ENCODE peak calls at places on chromosomes 3 and 15, in five cellular contexts. Y, Z, H, E and A are unnamed samples.

GRCh38 chr3:115977866-115978265 is 354.6 kb downstream of the GAP43 start:
- DNase-seq in Y (no peak), Z (no peak), H (no peak), E (no peak), A (no peak)

GRCh38 chr3:8665407-8665896 is 20.9 kb upstream of the SSUH2 start:
- DNase-seq in Y (no peak), Z (no peak), H (no peak), E (no peak), A (no peak)

GRCh38 chr15:74626336-74626735 is 10.7 kb downstream of the CLK3 start:
- DNase-seq in Y (no peak), Z (no peak), H (no peak), E (no peak), A (no peak)

GRCh38 chr3:184368804-184369183 is 7.3 kb downstream of the POLR2H start:
- DNase-seq in Y (peak), Z (no peak), H (no peak), E (no peak), A (no peak)

GRCh38 chr3:197371521-197372075 is 73.2 kb upstream of the DLG1 start:
- DNase-seq in Y (no peak), Z (peak), H (no peak), E (no peak), A (no peak)

GRCh38 chr3:55177749-55178148 is 249.9 kb upstream of the LRTM1 start:
- DNase-seq in Y (no peak), Z (no peak), H (no peak), E (no peak), A (no peak)

GRCh38 chr3:186493507-186493906 is 50.7 kb downstream of the CRYGS start:
- DNase-seq in Y (peak), Z (no peak), H (no peak), E (no peak), A (no peak)

GRCh38 chr15:88882745-88883144 is 12.6 kb downstream of the HAPLN3 start:
- DNase-seq in Y (peak), Z (no peak), H (no peak), E (no peak), A (no peak)

GRCh38 chr15:59792359-59792758 is 103.2 kb upstream of the BNIP2 start:
- DNase-seq in Y (no peak), Z (no peak), H (no peak), E (no peak), A (no peak)

GRCh38 chr15:63677778-63678177 is 80.6 kb downstream of the FBXL22 start:
- DNase-seq in Y (no peak), Z (no peak), H (no peak), E (no peak), A (peak)

GRCh38 chr3:34256791-34257190 is 458.4 kb downstream of the PDCD6IP start:
- DNase-seq in Y (no peak), Z (no peak), H (no peak), E (no peak), A (no peak)

DNA sequence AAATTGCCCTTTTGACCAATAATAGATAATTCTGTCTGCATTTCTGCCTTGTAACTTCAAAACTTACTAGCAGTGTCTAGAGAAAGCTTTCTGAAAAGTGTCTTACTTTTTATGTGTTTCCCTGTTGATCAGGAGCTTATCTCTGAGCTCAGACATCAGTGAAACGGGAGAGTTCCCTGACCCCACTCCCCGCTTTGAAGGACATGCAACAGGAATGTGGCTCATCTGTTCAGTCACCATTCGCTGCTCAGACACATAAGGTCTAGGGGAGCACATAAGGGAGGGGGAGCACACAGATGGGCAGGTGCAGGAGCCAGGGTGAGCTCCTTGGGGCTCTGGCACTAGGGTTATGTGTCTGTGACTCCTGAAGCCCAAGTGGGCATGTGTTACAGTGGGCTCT is 205.0 kb downstream of the FEZF2 start:
- DNase-seq in Y (no peak), Z (no peak), H (no peak), E (no peak), A (no peak)
- TF ChIP-seq CTCF in Y (no peak), Z (no peak), H (no peak), E (no peak), A (no peak)

DNA sequence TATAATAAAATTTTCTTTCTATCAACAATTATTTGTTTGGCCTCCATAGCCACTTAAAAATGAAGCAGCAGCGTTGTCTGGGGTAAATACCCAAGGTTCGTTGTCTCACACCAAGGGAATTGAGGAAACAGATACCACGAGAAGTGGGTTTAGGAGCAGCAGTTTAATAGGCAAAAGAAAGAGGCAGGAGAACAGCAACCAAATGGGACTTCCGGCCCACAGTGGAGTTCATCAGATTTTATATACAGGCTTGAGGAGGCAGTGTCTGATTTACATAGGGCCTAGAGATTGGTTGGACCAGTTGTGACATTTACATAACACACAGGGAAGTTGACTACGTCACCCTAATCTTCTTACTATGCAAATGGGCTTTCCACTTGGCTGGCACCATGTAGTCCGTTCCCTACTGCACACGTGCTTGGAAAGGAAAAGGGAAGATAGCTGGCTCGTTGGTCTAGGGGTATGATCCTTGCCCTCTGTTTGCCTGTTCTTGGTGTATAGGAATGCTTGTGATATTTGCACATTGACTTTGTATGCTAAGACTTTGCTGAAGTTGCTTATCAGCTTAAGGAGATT is 61.5 kb upstream of the SETMAR start:
- DNase-seq in Y (no peak), Z (no peak), H (no peak), E (no peak), A (no peak)
- TF ChIP-seq CTCF in Y (no peak), Z (no peak), H (no peak), E (no peak), A (no peak)

GRCh38 chr3:64187065-64187959 is 38.0 kb downstream of the PRICKLE2 start:
- DNase-seq in Y (peak), Z (peak), H (no peak), E (peak), A (peak)
- TF ChIP-seq CTCF in Y (peak), Z (no peak), H (no peak), E (no peak), A (no peak)

GRCh38 chr3:94303897-94304296 is 241.0 kb downstream of the NSUN3 start:
- DNase-seq in Y (no peak), Z (no peak), H (no peak), E (no peak), A (no peak)
- TF ChIP-seq CTCF in Y (peak), Z (no peak), H (no peak), E (no peak), A (no peak)

GRCh38 chr3:138338816-138339215 is 9.2 kb upstream of the NME9 start:
- DNase-seq in Y (no peak), Z (no peak), H (no peak), E (no peak), A (no peak)
- TF ChIP-seq CTCF in Y (no peak), Z (no peak), H (no peak), E (no peak), A (no peak)

DNA sequence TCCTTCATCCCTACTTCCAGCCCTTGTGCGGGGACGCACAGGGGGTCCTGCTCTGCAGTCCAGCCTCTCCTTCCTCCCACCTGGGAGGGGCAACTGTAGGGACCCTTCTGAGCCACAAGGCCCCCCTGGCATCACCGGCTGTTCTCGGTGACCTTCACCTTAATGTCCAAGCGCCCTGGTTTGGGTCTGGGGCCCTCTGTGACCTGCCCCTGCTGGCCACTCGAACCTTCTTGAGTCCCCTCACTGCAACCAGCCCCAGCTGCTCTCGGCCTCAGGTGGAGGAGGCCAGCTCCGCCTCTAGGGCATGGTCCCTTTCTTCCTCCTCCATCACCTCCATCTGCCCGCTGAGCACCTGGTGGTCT is 57.9 kb downstream of the RGMA start:
- DNase-seq in Y (no peak), Z (peak), H (no peak), E (no peak), A (no peak)
- TF ChIP-seq CTCF in Y (no peak), Z (no peak), H (no peak), E (no peak), A (no peak)